ENCODE peak calls at places on chromosome 15, in four cellular contexts. O, I, K and H are unnamed samples.

GRCh38 chr15:50821476-50821875 is 56.0 kb upstream of the SPPL2A start:
- DNase-seq in O (no peak), I (no peak), K (no peak), H (no peak)

GRCh38 chr15:66766282-66767228 is 64.5 kb downstream of the SMAD6 start:
- DNase-seq in O (peak), I (no peak), K (no peak), H (no peak)

GRCh38 chr15:40421246-40422157 is 15.9 kb downstream of the IVD start:
- DNase-seq in O (peak), K (peak), I (peak), H (peak)

GRCh38 chr15:90665288-90666134 is 51.6 kb upstream of the BLM start:
- DNase-seq in O (peak), K (no peak), I (peak), H (peak)

GRCh38 chr15:42611532-42611931 is 36.1 kb downstream of the STARD9 start:
- DNase-seq in O (no peak), I (no peak), K (no peak), H (no peak)

GRCh38 chr15:47900731-47901130 is 183.4 kb downstream of the SEMA6D start:
- DNase-seq in K (no peak), I (no peak), O (no peak), H (no peak)

GRCh38 chr15:31434418-31435255 is 108.0 kb downstream of the KLF13 start:
- DNase-seq in K (no peak), I (peak), O (no peak), H (no peak)

GRCh38 chr15:64101018-64101417 is 5.2 kb downstream of the SNX1 start:
- DNase-seq in O (no peak), I (no peak), K (no peak), H (no peak)

GRCh38 chr15:90062729-90063684 is 39.3 kb downstream of the IDH2 start:
- DNase-seq in I (no peak), K (no peak), O (no peak), H (no peak)

GRCh38 chr15:68679961-68680371 is 101.2 kb downstream of the CORO2B start:
- DNase-seq in K (no peak), I (no peak), O (no peak), H (no peak)

GRCh38 chr15:101179341-101180153 is 72.3 kb downstream of the CHSY1 start:
- DNase-seq in I (no peak), K (no peak), O (no peak), H (no peak)

GRCh38 chr15:79988448-79989117 is 17.6 kb upstream of the BCL2A1 start:
- DNase-seq in K (no peak), O (no peak), I (no peak), H (no peak)

GRCh38 chr15:25901841-25902610 is 38.9 kb upstream of the ATP10A start:
- DNase-seq in I (no peak), O (no peak), K (no peak), H (no peak)

GRCh38 chr15:55823191-55823670 is 80.3 kb upstream of the PRTG start:
- DNase-seq in I (no peak), O (no peak), K (no peak), H (no peak)

GRCh38 chr15:101013769-101014223 is 94.6 kb downstream of the LRRK1 start:
- DNase-seq in O (no peak), I (no peak), K (no peak), H (no peak)

GRCh38 chr15:49331951-49332350 is 91.1 kb upstream of the FGF7 start:
- DNase-seq in I (no peak), O (no peak), K (no peak), H (no peak)

GRCh38 chr15:48550822-48551525 is 94.5 kb downstream of the FBN1 start:
- DNase-seq in I (peak), O (no peak), K (no peak), H (no peak)

GRCh38 chr15:88902846-88903245 is 7.5 kb upstream of the HAPLN3 start:
- DNase-seq in O (no peak), K (no peak), I (no peak), H (no peak)
- TF ChIP-seq PHF8 in O (no peak), K (no peak), I (no peak), H (no peak)

GRCh38 chr15:99099661-99100060 is 5.2 kb upstream of the SYNM start:
- DNase-seq in I (no peak), K (no peak), O (no peak), H (no peak)

GRCh38 chr15:99098991-99099390 is 5.9 kb upstream of the SYNM start:
- DNase-seq in O (no peak), I (no peak), K (no peak), H (no peak)

GRCh38 chr15:99101501-99101900 is 3.4 kb upstream of the SYNM start:
- DNase-seq in I (no peak), O (no peak), K (no peak), H (no peak)

GRCh38 chr15:99102332-99103235 is 2.3 kb upstream of the SYNM start:
- DNase-seq in K (no peak), O (no peak), I (no peak), H (no peak)

GRCh38 chr15:99100245-99101173 is 4.4 kb upstream of the SYNM start:
- DNase-seq in I (peak), O (peak), K (no peak), H (peak)
- TF ChIP-seq PHF8 in I (no peak), O (no peak), K (peak), H (no peak)

GRCh38 chr15:74433592-74434259 is at the start of gene SEMA7A:
- DNase-seq in O (peak), I (peak), K (peak), H (peak)
- TF ChIP-seq PHF8 in O (no peak), I (peak), K (peak), H (no peak)

DNA sequence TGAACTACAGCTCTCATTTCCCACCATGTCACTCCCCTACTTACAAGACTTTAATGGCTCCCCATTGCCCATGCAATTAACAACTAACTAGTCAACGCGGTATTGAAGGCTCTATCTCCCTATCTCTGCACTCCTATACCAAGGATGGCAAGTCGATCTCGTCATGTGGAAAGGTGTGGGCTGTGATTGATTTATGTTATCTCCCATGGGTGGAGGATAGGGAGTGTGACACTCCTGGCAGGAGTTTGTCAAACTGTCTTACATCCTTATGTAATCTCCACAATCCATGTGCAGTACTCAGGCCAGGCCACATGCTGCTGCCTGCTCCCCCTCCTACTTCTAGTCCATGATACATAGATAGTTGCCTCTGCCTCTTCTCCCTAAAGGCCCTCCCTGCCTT is 3.2 kb upstream of the RORA start:
- DNase-seq in K (no peak), O (no peak), I (no peak), H (no peak)
- TF ChIP-seq PHF8 in K (no peak), O (no peak), I (no peak), H (no peak)

GRCh38 chr15:62141200-62141599 is 23.9 kb downstream of the C2CD4B start:
- DNase-seq in I (no peak), O (no peak), K (no peak), H (no peak)

GRCh38 chr15:62137216-62137884 is 27.7 kb downstream of the C2CD4B start:
- DNase-seq in K (no peak), I (no peak), O (no peak), H (no peak)

GRCh38 chr15:62138124-62138523 is 27.0 kb downstream of the C2CD4B start:
- DNase-seq in O (peak), I (no peak), K (no peak), H (no peak)

GRCh38 chr15:62133141-62133540 is 31.9 kb downstream of the C2CD4B start:
- DNase-seq in O (no peak), K (no peak), I (no peak), H (no peak)

DNA sequence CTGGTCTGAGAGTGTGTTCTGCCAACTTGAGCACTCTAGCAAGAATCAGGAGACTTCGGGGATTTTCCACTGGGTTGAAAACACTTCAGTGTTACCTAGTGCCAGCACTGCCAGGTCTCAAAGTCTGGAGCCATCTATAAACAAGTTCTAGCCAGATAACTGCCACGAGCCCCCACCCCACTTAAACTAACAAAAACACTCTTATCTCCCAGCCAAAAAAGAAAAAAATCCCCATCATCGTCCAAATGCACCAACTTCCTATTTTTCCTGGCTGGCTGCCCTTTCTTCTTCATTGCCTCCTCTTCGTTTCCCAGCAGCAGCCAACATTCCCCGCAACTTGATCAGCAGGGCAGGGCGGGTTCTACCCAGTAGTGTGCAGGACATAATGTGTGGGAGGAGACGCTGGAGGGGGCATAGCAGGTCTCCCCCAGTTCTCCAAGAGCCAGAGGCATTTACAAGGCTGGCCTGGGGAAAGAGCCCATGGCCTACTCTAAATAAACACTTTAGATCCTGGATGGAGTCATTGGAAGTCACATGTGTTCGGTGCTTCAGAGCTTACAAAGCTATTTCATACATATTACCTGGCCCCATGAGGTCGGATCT is 29.5 kb downstream of the C2CD4B start:
- DNase-seq in O (peak), I (no peak), K (no peak), H (no peak)
- TF ChIP-seq PHF8 in O (no peak), I (no peak), K (no peak), H (no peak)